ENCODE peak calls at places on chromosomes 5 and 9, in four cellular contexts. S, Q, Y and B are unnamed samples.
A peak's percentile ranks its signal among the peaks of the same experiment; 100 is the strongest.

GRCh38 chr5:132460835-132461230 is 29.7 kb downstream of the IRF1 start:
- DNase-seq in S (no peak), Q (no peak), Y (no peak), B (no peak)

GRCh38 chr5:119290161-119290569 is 65.7 kb upstream of the TNFAIP8 start:
- DNase-seq in S (no peak), Q (no peak), Y (no peak), B (peak; percentile 41)

GRCh38 chr9:6356904-6357303 is 28.7 kb downstream of the TPD52L3 start:
- DNase-seq in S (no peak), Q (no peak), Y (no peak), B (no peak)

GRCh38 chr9:133371261-133371711 is 4.6 kb downstream of the SURF4 start:
- DNase-seq in S (no peak), Q (no peak), Y (no peak), B (no peak)

GRCh38 chr5:11963227-11963626 is 59.0 kb upstream of the CTNND2 start:
- DNase-seq in S (no peak), Q (no peak), Y (no peak), B (no peak)

GRCh38 chr9:138069731-138070456 is 192.3 kb downstream of the CACNA1B start:
- DNase-seq in S (no peak), Q (no peak), Y (no peak), B (no peak)

GRCh38 chr9:101381118-101381517 is 3.7 kb downstream of the BAAT start:
- DNase-seq in S (no peak), Q (no peak), Y (no peak), B (no peak)

GRCh38 chr9:118522093-118523028 is 818.2 kb downstream of the TLR4 start:
- DNase-seq in S (peak; percentile 71), Q (peak; percentile 1), Y (peak; percentile 74), B (peak; percentile 51)

GRCh38 chr9:20775683-20776082 is 91.6 kb downstream of the FOCAD start:
- DNase-seq in S (no peak), Q (no peak), Y (no peak), B (no peak)

GRCh38 chr5:76332102-76332501 is 71.0 kb upstream of the IQGAP2 start:
- DNase-seq in S (no peak), Q (peak; percentile 14), Y (peak; percentile 61), B (no peak)

GRCh38 chr9:27784999-27785713 is 211.9 kb upstream of the C9orf72 start:
- DNase-seq in S (no peak), Q (peak; percentile 11), Y (no peak), B (no peak)

GRCh38 chr9:6923081-6923480 is 165.3 kb downstream of the KDM4C start:
- DNase-seq in S (no peak), Q (no peak), Y (no peak), B (no peak)

GRCh38 chr5:123093279-123094226 is 4.5 kb downstream of the PRDM6 start:
- DNase-seq in S (no peak), Q (no peak), Y (peak; percentile 30), B (peak; percentile 36)

GRCh38 chr5:59483971-59484472 is 409.5 kb downstream of the PDE4D start:
- DNase-seq in S (no peak), Q (no peak), Y (no peak), B (no peak)

GRCh38 chr9:130872912-130873503 is 23.6 kb downstream of the QRFP start:
- DNase-seq in S (no peak), Q (no peak), Y (no peak), B (no peak)